ENCODE peak calls at places on chromosome 10, in eight cellular contexts. One of them, this sample, is unnamed.

GRCh38 chr10:133060022-133060421 is 27.7 kb upstream of the ADGRA1 start:
- DNase-seq in sigmoid colon: no peak
- DNase-seq in hypothalamus: no peak
- DNase-seq in psoas muscle: no peak
- DNase-seq in skeletal muscle cell: no peak
- DNase-seq in SK-N-SH: no peak
- DNase-seq in endothelial cell of umbilical vein: no peak
- DNase-seq in BJ: no peak
- DNase-seq in this sample: no peak

GRCh38 chr10:103470755-103471653 is 8.0 kb downstream of the CALHM3 start:
- DNase-seq in sigmoid colon: no peak
- DNase-seq in hypothalamus: no peak
- DNase-seq in psoas muscle: peak; percentile 72
- DNase-seq in skeletal muscle cell: no peak
- DNase-seq in SK-N-SH: no peak
- DNase-seq in endothelial cell of umbilical vein: no peak
- DNase-seq in BJ: no peak
- DNase-seq in this sample: no peak

GRCh38 chr10:33706191-33706590 is 371.7 kb upstream of the NRP1 start:
- DNase-seq in sigmoid colon: peak; percentile 85
- DNase-seq in hypothalamus: no peak
- DNase-seq in psoas muscle: peak; percentile 54
- DNase-seq in skeletal muscle cell: peak; percentile 98
- DNase-seq in SK-N-SH: no peak
- DNase-seq in endothelial cell of umbilical vein: no peak
- DNase-seq in BJ: peak; percentile 80
- DNase-seq in this sample: no peak

GRCh38 chr10:71621263-71621751 is 98.3 kb downstream of the C10orf105 start:
- DNase-seq in sigmoid colon: peak; percentile 87
- DNase-seq in hypothalamus: no peak
- DNase-seq in psoas muscle: no peak
- DNase-seq in skeletal muscle cell: no peak
- DNase-seq in SK-N-SH: peak; percentile 73
- DNase-seq in endothelial cell of umbilical vein: no peak
- DNase-seq in BJ: no peak
- DNase-seq in this sample: no peak

GRCh38 chr10:11595395-11595692 is 16.1 kb downstream of the USP6NL start:
- DNase-seq in sigmoid colon: no peak
- DNase-seq in hypothalamus: no peak
- DNase-seq in psoas muscle: no peak
- DNase-seq in skeletal muscle cell: peak; percentile 31
- DNase-seq in SK-N-SH: peak; percentile 12
- DNase-seq in endothelial cell of umbilical vein: no peak
- DNase-seq in BJ: no peak
- DNase-seq in this sample: no peak

GRCh38 chr10:81730901-81731300 is 144.1 kb upstream of the NRG3 start:
- DNase-seq in sigmoid colon: no peak
- DNase-seq in hypothalamus: no peak
- DNase-seq in psoas muscle: no peak
- DNase-seq in skeletal muscle cell: no peak
- DNase-seq in SK-N-SH: no peak
- DNase-seq in endothelial cell of umbilical vein: no peak
- DNase-seq in BJ: no peak
- DNase-seq in this sample: no peak

GRCh38 chr10:130394832-130395231 is 258.6 kb downstream of the GLRX3 start:
- DNase-seq in sigmoid colon: no peak
- DNase-seq in hypothalamus: no peak
- DNase-seq in psoas muscle: no peak
- DNase-seq in skeletal muscle cell: no peak
- DNase-seq in SK-N-SH: no peak
- DNase-seq in endothelial cell of umbilical vein: no peak
- DNase-seq in BJ: no peak
- DNase-seq in this sample: no peak

GRCh38 chr10:60663850-60664249 is 114.4 kb upstream of the CDK1 start:
- DNase-seq in sigmoid colon: no peak
- DNase-seq in hypothalamus: no peak
- DNase-seq in psoas muscle: no peak
- DNase-seq in skeletal muscle cell: no peak
- DNase-seq in SK-N-SH: no peak
- DNase-seq in endothelial cell of umbilical vein: no peak
- DNase-seq in BJ: no peak
- DNase-seq in this sample: no peak

This sample was measured in non-pigmented ciliary epithelial cell.